ENCODE peak calls at places on chromosomes 2 and 18, in four cellular contexts. One of them, this sample, is unnamed.

GRCh38 chr2:160156665-160157064 is 43.4 kb downstream of the ITGB6 start:
- DNase-seq in MM.1S: no peak
- DNase-seq in Peyer's patch: no peak
- DNase-seq in mesothelial cell of epicardium: no peak
- DNase-seq in this sample: no peak

GRCh38 chr18:51522821-51523220 is 325.3 kb upstream of the MEX3C start:
- DNase-seq in Peyer's patch: no peak
- DNase-seq in MM.1S: no peak
- DNase-seq in mesothelial cell of epicardium: no peak
- DNase-seq in this sample: no peak

GRCh38 chr2:70979626-70980025 is 1.2 kb downstream of the ANKRD53 start:
- DNase-seq in mesothelial cell of epicardium: no peak
- DNase-seq in Peyer's patch: no peak
- DNase-seq in MM.1S: no peak
- DNase-seq in this sample: peak

GRCh38 chr2:119682578-119682977 is 3.6 kb downstream of the TMEM177 start:
- DNase-seq in Peyer's patch: no peak
- DNase-seq in mesothelial cell of epicardium: no peak
- DNase-seq in MM.1S: no peak
- DNase-seq in this sample: no peak

GRCh38 chr2:184463866-184464248 is 134.5 kb upstream of the ZNF804A start:
- DNase-seq in Peyer's patch: no peak
- DNase-seq in MM.1S: no peak
- DNase-seq in mesothelial cell of epicardium: no peak
- DNase-seq in this sample: no peak

GRCh38 chr2:212619954-212620353 is 81.4 kb upstream of the ERBB4 start:
- DNase-seq in MM.1S: no peak
- DNase-seq in Peyer's patch: no peak
- DNase-seq in mesothelial cell of epicardium: no peak
- DNase-seq in this sample: no peak

GRCh38 chr2:7517122-7517487 is 599.9 kb downstream of the RNF144A start:
- DNase-seq in MM.1S: no peak
- DNase-seq in Peyer's patch: no peak
- DNase-seq in mesothelial cell of epicardium: no peak
- DNase-seq in this sample: no peak

GRCh38 chr2:11901351-11902069 is 155.1 kb downstream of the LPIN1 start:
- DNase-seq in mesothelial cell of epicardium: no peak
- DNase-seq in Peyer's patch: no peak
- DNase-seq in MM.1S: no peak
- DNase-seq in this sample: no peak

GRCh38 chr2:178273787-178274360 is 79.6 kb downstream of the OSBPL6 start:
- DNase-seq in Peyer's patch: no peak
- DNase-seq in mesothelial cell of epicardium: no peak
- DNase-seq in MM.1S: no peak
- DNase-seq in this sample: no peak

GRCh38 chr2:4174796-4175195 is 471.4 kb downstream of the DCDC2C start:
- DNase-seq in mesothelial cell of epicardium: no peak
- DNase-seq in MM.1S: no peak
- DNase-seq in Peyer's patch: no peak
- DNase-seq in this sample: no peak

GRCh38 chr18:36388310-36388709 is 90.8 kb downstream of the FHOD3 start:
- DNase-seq in mesothelial cell of epicardium: no peak
- DNase-seq in MM.1S: no peak
- DNase-seq in Peyer's patch: no peak
- DNase-seq in this sample: no peak

GRCh38 chr2:227411990-227412350 is 24.2 kb upstream of the SCYGR1 start:
- DNase-seq in mesothelial cell of epicardium: no peak
- DNase-seq in Peyer's patch: no peak
- DNase-seq in MM.1S: no peak
- DNase-seq in this sample: no peak

GRCh38 chr2:23636412-23636811 is 251.4 kb downstream of the KLHL29 start:
- DNase-seq in mesothelial cell of epicardium: no peak
- DNase-seq in Peyer's patch: no peak
- DNase-seq in MM.1S: no peak
- DNase-seq in this sample: no peak

GRCh38 chr2:176473177-176473576 is 203.9 kb downstream of the MTX2 start:
- DNase-seq in Peyer's patch: no peak
- DNase-seq in MM.1S: peak
- DNase-seq in mesothelial cell of epicardium: no peak
- DNase-seq in this sample: no peak

GRCh38 chr2:14454102-14454676 is 178.3 kb upstream of the LRATD1 start:
- DNase-seq in mesothelial cell of epicardium: no peak
- DNase-seq in MM.1S: no peak
- DNase-seq in Peyer's patch: no peak
- DNase-seq in this sample: no peak

GRCh38 chr2:39657538-39657937 is 8.2 kb upstream of the TMEM178A start:
- DNase-seq in mesothelial cell of epicardium: no peak
- DNase-seq in MM.1S: no peak
- DNase-seq in Peyer's patch: no peak
- DNase-seq in this sample: no peak

GRCh38 chr2:61950133-61950560 is 44.7 kb downstream of the COMMD1 start:
- DNase-seq in MM.1S: no peak
- DNase-seq in mesothelial cell of epicardium: no peak
- DNase-seq in Peyer's patch: no peak
- DNase-seq in this sample: no peak

GRCh38 chr2:112259509-112260294 is 4.9 kb upstream of the ZC3H8 start:
- DNase-seq in MM.1S: peak
- DNase-seq in mesothelial cell of epicardium: peak
- DNase-seq in Peyer's patch: peak
- DNase-seq in this sample: peak

GRCh38 chr2:165114345-165114943 is 89.4 kb downstream of the SCN3A start:
- DNase-seq in MM.1S: no peak
- DNase-seq in Peyer's patch: no peak
- DNase-seq in mesothelial cell of epicardium: no peak
- DNase-seq in this sample: no peak

GRCh38 chr2:17124575-17125318 is 393.5 kb downstream of the RAD51AP2 start:
- DNase-seq in MM.1S: no peak
- DNase-seq in Peyer's patch: no peak
- DNase-seq in mesothelial cell of epicardium: no peak
- DNase-seq in this sample: no peak

GRCh38 chr2:9640403-9641104 is 9.8 kb upstream of the YWHAQ start:
- DNase-seq in Peyer's patch: no peak
- DNase-seq in mesothelial cell of epicardium: no peak
- DNase-seq in MM.1S: no peak
- DNase-seq in this sample: no peak

GRCh38 chr2:12169060-12169406 is 422.6 kb downstream of the LPIN1 start:
- DNase-seq in MM.1S: no peak
- DNase-seq in mesothelial cell of epicardium: no peak
- DNase-seq in Peyer's patch: no peak
- DNase-seq in this sample: no peak

GRCh38 chr18:77803024-77803423 is 553.4 kb downstream of the GALR1 start:
- DNase-seq in Peyer's patch: no peak
- DNase-seq in MM.1S: no peak
- DNase-seq in mesothelial cell of epicardium: no peak
- DNase-seq in this sample: no peak

GRCh38 chr2:64636105-64636873 is 17.4 kb downstream of the SERTAD2 start:
- DNase-seq in MM.1S: peak
- DNase-seq in Peyer's patch: no peak
- DNase-seq in mesothelial cell of epicardium: no peak
- DNase-seq in this sample: no peak

GRCh38 chr18:76005632-76006031 is 489.4 kb downstream of the ZNF516 start:
- DNase-seq in MM.1S: no peak
- DNase-seq in Peyer's patch: no peak
- DNase-seq in mesothelial cell of epicardium: no peak
- DNase-seq in this sample: no peak

GRCh38 chr2:118969734-118970395 is 27.9 kb downstream of the MARCO start:
- DNase-seq in MM.1S: no peak
- DNase-seq in Peyer's patch: no peak
- DNase-seq in mesothelial cell of epicardium: no peak
- DNase-seq in this sample: no peak

GRCh38 chr18:63439334-63439733 is 17.1 kb upstream of the VPS4B start:
- DNase-seq in mesothelial cell of epicardium: peak
- DNase-seq in Peyer's patch: no peak
- DNase-seq in MM.1S: peak
- DNase-seq in this sample: no peak

GRCh38 chr2:147487286-147487979 is 357.4 kb upstream of the ACVR2A start:
- DNase-seq in MM.1S: no peak
- DNase-seq in mesothelial cell of epicardium: no peak
- DNase-seq in Peyer's patch: no peak
- DNase-seq in this sample: no peak

GRCh38 chr2:222304737-222305509 is 6.1 kb upstream of the PAX3 start:
- DNase-seq in mesothelial cell of epicardium: no peak
- DNase-seq in Peyer's patch: peak
- DNase-seq in MM.1S: peak
- DNase-seq in this sample: no peak

GRCh38 chr2:9780368-9781130 is 62.7 kb upstream of the TAF1B start:
- DNase-seq in Peyer's patch: no peak
- DNase-seq in mesothelial cell of epicardium: no peak
- DNase-seq in MM.1S: peak
- DNase-seq in this sample: no peak

GRCh38 chr2:79253375-79253774 is 93.8 kb upstream of the REG3A start:
- DNase-seq in mesothelial cell of epicardium: no peak
- DNase-seq in Peyer's patch: no peak
- DNase-seq in MM.1S: no peak
- DNase-seq in this sample: no peak

GRCh38 chr2:157404363-157404762 is 39.5 kb downstream of the CYTIP start:
- DNase-seq in mesothelial cell of epicardium: no peak
- DNase-seq in MM.1S: peak
- DNase-seq in Peyer's patch: no peak
- DNase-seq in this sample: no peak

DNA sequence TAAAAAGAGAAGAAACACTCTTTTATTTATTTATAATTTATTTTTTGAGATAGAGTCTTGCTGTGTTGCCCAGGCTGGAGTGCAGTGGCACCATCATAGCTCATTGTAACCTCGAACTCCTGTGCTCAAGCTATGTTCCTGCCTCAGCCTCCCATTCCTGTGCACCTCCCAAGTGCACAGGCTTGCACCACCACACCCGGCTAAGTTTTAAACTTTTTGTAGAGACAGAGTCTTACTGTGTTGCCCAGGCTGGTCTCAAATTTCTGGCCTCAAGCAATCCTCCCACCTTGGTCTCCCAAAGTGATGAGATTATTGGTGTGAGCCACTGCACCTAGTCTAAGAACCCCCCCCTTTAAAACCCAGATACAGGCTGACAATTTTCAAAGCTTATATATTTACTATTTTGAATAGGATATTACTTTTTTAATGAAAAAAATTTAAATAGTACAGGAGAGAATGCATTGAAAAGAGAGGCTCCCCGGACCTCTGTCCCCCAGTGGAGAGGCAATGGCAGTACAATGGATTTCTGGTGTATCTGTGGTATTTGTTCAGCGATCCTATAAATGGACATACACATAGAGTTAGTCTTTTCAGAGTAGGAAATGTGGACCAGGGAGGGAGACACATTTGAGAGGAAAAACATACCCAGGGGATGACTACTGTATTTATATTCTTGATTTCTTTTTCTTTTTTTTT is 48.1 kb upstream of the CNOT11 start:
- DNase-seq in MM.1S: no peak
- DNase-seq in mesothelial cell of epicardium: no peak
- DNase-seq in Peyer's patch: no peak
- DNase-seq in this sample: no peak
- TF ChIP-seq CTCF in MM.1S: no peak
- TF ChIP-seq CTCF in mesothelial cell of epicardium: no peak
- TF ChIP-seq CTCF in Peyer's patch: no peak
- TF ChIP-seq CTCF in this sample: no peak

DNA sequence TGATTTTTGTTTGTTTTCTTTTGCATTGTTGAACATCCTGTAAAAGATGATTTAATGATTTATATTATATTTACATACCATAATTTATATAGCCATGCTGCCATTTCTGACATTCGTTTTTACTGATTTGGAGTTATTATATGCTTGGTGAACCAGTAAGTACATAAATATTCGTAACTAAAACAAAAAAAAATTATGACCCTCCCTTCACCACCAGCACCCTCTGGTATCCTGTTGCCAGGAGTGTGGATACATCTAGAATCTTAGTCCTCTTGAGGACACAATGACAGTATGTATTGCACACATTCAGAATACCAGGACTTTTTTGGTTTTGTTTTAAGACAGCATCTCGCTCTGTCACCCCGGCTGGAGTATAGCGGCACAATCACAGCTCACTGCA is 43.9 kb upstream of the B3GNT7 start:
- DNase-seq in Peyer's patch: no peak
- DNase-seq in mesothelial cell of epicardium: no peak
- DNase-seq in MM.1S: no peak
- DNase-seq in this sample: no peak
- TF ChIP-seq CTCF in Peyer's patch: no peak
- TF ChIP-seq CTCF in mesothelial cell of epicardium: no peak
- TF ChIP-seq CTCF in MM.1S: no peak
- TF ChIP-seq CTCF in this sample: no peak

GRCh38 chr18:711693-712400 is 583 bp downstream of the ENOSF1 start:
- DNase-seq in Peyer's patch: peak
- DNase-seq in mesothelial cell of epicardium: peak
- DNase-seq in MM.1S: peak
- DNase-seq in this sample: peak
- TF ChIP-seq CTCF in Peyer's patch: no peak
- TF ChIP-seq CTCF in mesothelial cell of epicardium: no peak
- TF ChIP-seq CTCF in MM.1S: peak
- TF ChIP-seq CTCF in this sample: no peak

GRCh38 chr2:207528980-207529329 is 807 bp upstream of the CREB1 start:
- DNase-seq in Peyer's patch: no peak
- DNase-seq in MM.1S: peak
- DNase-seq in mesothelial cell of epicardium: no peak
- DNase-seq in this sample: no peak
- TF ChIP-seq CTCF in Peyer's patch: peak
- TF ChIP-seq CTCF in MM.1S: peak
- TF ChIP-seq CTCF in mesothelial cell of epicardium: no peak
- TF ChIP-seq CTCF in this sample: no peak

GRCh38 chr18:12604445-12605007 is 53.4 kb downstream of the SPIRE1 start:
- DNase-seq in MM.1S: no peak
- DNase-seq in mesothelial cell of epicardium: no peak
- DNase-seq in Peyer's patch: no peak
- DNase-seq in this sample: no peak
- TF ChIP-seq CTCF in MM.1S: no peak
- TF ChIP-seq CTCF in mesothelial cell of epicardium: peak
- TF ChIP-seq CTCF in Peyer's patch: no peak
- TF ChIP-seq CTCF in this sample: no peak

This sample was measured in natural killer cell.